ENCODE peak calls at places on chromosomes 4 and X, in nine cellular contexts. One of them, this sample, is unnamed.

GRCh38 chr4:168791376-168791775 is 218.7 kb downstream of the CBR4 start:
- DNase-seq in IMR-90: no peak
- DNase-seq in MM.1S: no peak
- DNase-seq in keratinocyte: no peak
- DNase-seq in neuronal stem cell: no peak
- DNase-seq in trophoblast cell: no peak
- DNase-seq in Karpas-422: no peak
- DNase-seq in neural progenitor cell: no peak
- DNase-seq in H9: no peak
- DNase-seq in this sample: no peak

GRCh38 chrX:80431502-80431832 is 11.2 kb downstream of the TENT5D start:
- DNase-seq in IMR-90: no peak
- DNase-seq in MM.1S: no peak
- DNase-seq in keratinocyte: no peak
- DNase-seq in neuronal stem cell: no peak
- DNase-seq in trophoblast cell: no peak
- DNase-seq in Karpas-422: no peak
- DNase-seq in neural progenitor cell: no peak
- DNase-seq in H9: no peak
- DNase-seq in this sample: no peak

GRCh38 chrX:65451663-65452062 is 82.9 kb downstream of the LAS1L start:
- DNase-seq in IMR-90: peak
- DNase-seq in MM.1S: peak
- DNase-seq in keratinocyte: no peak
- DNase-seq in neuronal stem cell: no peak
- DNase-seq in trophoblast cell: peak
- DNase-seq in Karpas-422: peak
- DNase-seq in neural progenitor cell: peak
- DNase-seq in H9: no peak
- DNase-seq in this sample: peak

GRCh38 chrX:22634081-22634480 is 361.4 kb downstream of the CBLL2 start:
- DNase-seq in IMR-90: peak
- DNase-seq in MM.1S: no peak
- DNase-seq in keratinocyte: no peak
- DNase-seq in neuronal stem cell: no peak
- DNase-seq in trophoblast cell: no peak
- DNase-seq in Karpas-422: no peak
- DNase-seq in neural progenitor cell: no peak
- DNase-seq in H9: no peak
- DNase-seq in this sample: peak

GRCh38 chrX:66684196-66684595 is 45.3 kb upstream of the EDA2R start:
- DNase-seq in IMR-90: no peak
- DNase-seq in MM.1S: no peak
- DNase-seq in keratinocyte: no peak
- DNase-seq in neuronal stem cell: no peak
- DNase-seq in trophoblast cell: no peak
- DNase-seq in Karpas-422: no peak
- DNase-seq in neural progenitor cell: no peak
- DNase-seq in H9: no peak
- DNase-seq in this sample: peak

GRCh38 chr4:123088521-123088920 is 166.1 kb upstream of the NUDT6 start:
- DNase-seq in IMR-90: no peak
- DNase-seq in MM.1S: no peak
- DNase-seq in keratinocyte: no peak
- DNase-seq in neuronal stem cell: no peak
- DNase-seq in trophoblast cell: no peak
- DNase-seq in Karpas-422: no peak
- DNase-seq in neural progenitor cell: no peak
- DNase-seq in H9: no peak
- DNase-seq in this sample: no peak

GRCh38 chr4:151905197-151905596 is 144.4 kb upstream of the GATB start:
- DNase-seq in IMR-90: no peak
- DNase-seq in MM.1S: peak
- DNase-seq in keratinocyte: no peak
- DNase-seq in neuronal stem cell: no peak
- DNase-seq in trophoblast cell: no peak
- DNase-seq in Karpas-422: peak
- DNase-seq in neural progenitor cell: no peak
- DNase-seq in H9: no peak
- DNase-seq in this sample: no peak

GRCh38 chr4:22932326-22932725 is 239.6 kb downstream of the GBA3 start:
- DNase-seq in IMR-90: no peak
- DNase-seq in MM.1S: no peak
- DNase-seq in keratinocyte: no peak
- DNase-seq in neuronal stem cell: no peak
- DNase-seq in trophoblast cell: no peak
- DNase-seq in Karpas-422: no peak
- DNase-seq in neural progenitor cell: no peak
- DNase-seq in H9: no peak
- DNase-seq in this sample: no peak

GRCh38 chr4:139628184-139629012 is 37.2 kb upstream of the MGST2 start:
- DNase-seq in IMR-90: no peak
- DNase-seq in MM.1S: no peak
- DNase-seq in keratinocyte: no peak
- DNase-seq in neuronal stem cell: no peak
- DNase-seq in trophoblast cell: no peak
- DNase-seq in Karpas-422: no peak
- DNase-seq in neural progenitor cell: peak
- DNase-seq in H9: peak
- DNase-seq in this sample: no peak

GRCh38 chr4:84965558-84966381 is 720 bp downstream of the WDFY3 start:
- DNase-seq in IMR-90: peak
- DNase-seq in MM.1S: no peak
- DNase-seq in keratinocyte: no peak
- DNase-seq in neuronal stem cell: peak
- DNase-seq in trophoblast cell: peak
- DNase-seq in Karpas-422: no peak
- DNase-seq in neural progenitor cell: peak
- DNase-seq in H9: peak
- DNase-seq in this sample: peak

GRCh38 chr4:167688660-167689142 is 403.6 kb upstream of the ANXA10 start:
- DNase-seq in IMR-90: no peak
- DNase-seq in MM.1S: no peak
- DNase-seq in keratinocyte: no peak
- DNase-seq in neuronal stem cell: no peak
- DNase-seq in trophoblast cell: no peak
- DNase-seq in Karpas-422: no peak
- DNase-seq in neural progenitor cell: no peak
- DNase-seq in H9: no peak
- DNase-seq in this sample: no peak
- H3K9ac ChIP-seq in IMR-90: no peak
- H3K9ac ChIP-seq in MM.1S: no peak
- H3K9ac ChIP-seq in keratinocyte: no peak
- H3K9ac ChIP-seq in neuronal stem cell: no peak
- H3K9ac ChIP-seq in trophoblast cell: no peak
- H3K9ac ChIP-seq in Karpas-422: no peak
- H3K9ac ChIP-seq in neural progenitor cell: no peak
- H3K9ac ChIP-seq in H9: no peak
- H3K9ac ChIP-seq in this sample: no peak

GRCh38 chrX:18543738-18544137 is 118.3 kb downstream of the CDKL5 start:
- DNase-seq in IMR-90: no peak
- DNase-seq in MM.1S: no peak
- DNase-seq in keratinocyte: no peak
- DNase-seq in neuronal stem cell: no peak
- DNase-seq in trophoblast cell: no peak
- DNase-seq in Karpas-422: no peak
- DNase-seq in neural progenitor cell: no peak
- DNase-seq in H9: no peak
- DNase-seq in this sample: no peak

GRCh38 chrX:18542131-18542530 is 116.7 kb downstream of the CDKL5 start:
- DNase-seq in IMR-90: no peak
- DNase-seq in MM.1S: no peak
- DNase-seq in keratinocyte: no peak
- DNase-seq in neuronal stem cell: peak
- DNase-seq in trophoblast cell: no peak
- DNase-seq in Karpas-422: no peak
- DNase-seq in neural progenitor cell: peak
- DNase-seq in H9: no peak
- DNase-seq in this sample: no peak

GRCh38 chrX:18548996-18549395 is 122.9 kb downstream of the RS1 start:
- DNase-seq in IMR-90: no peak
- DNase-seq in MM.1S: no peak
- DNase-seq in keratinocyte: no peak
- DNase-seq in neuronal stem cell: no peak
- DNase-seq in trophoblast cell: no peak
- DNase-seq in Karpas-422: no peak
- DNase-seq in neural progenitor cell: no peak
- DNase-seq in H9: no peak
- DNase-seq in this sample: no peak

GRCh38 chrX:18542897-18543296 is 117.5 kb downstream of the CDKL5 start:
- DNase-seq in IMR-90: no peak
- DNase-seq in MM.1S: no peak
- DNase-seq in keratinocyte: no peak
- DNase-seq in neuronal stem cell: no peak
- DNase-seq in trophoblast cell: no peak
- DNase-seq in Karpas-422: no peak
- DNase-seq in neural progenitor cell: peak
- DNase-seq in H9: no peak
- DNase-seq in this sample: no peak

DNA sequence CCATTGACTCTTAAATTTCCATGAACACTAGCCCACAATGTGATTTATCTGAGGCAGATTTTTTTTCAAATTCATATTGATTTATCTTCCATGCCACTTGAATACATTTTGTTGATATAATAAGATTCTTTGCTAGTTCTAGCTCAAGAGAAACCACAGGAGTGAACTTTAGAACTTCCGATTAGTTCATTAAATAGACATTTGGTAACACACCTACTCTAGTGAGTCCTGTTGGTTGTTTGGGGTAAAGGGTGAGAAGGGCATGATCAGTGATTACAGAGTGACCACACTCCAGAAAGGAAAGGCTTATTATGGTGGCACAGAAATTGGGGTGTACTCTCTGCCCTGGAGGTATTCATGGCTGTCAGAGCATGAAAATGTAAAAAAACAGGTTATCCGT is 120.4 kb downstream of the CDKL5 start:
- DNase-seq in IMR-90: no peak
- DNase-seq in MM.1S: no peak
- DNase-seq in keratinocyte: no peak
- DNase-seq in neuronal stem cell: no peak
- DNase-seq in trophoblast cell: no peak
- DNase-seq in Karpas-422: no peak
- DNase-seq in neural progenitor cell: no peak
- DNase-seq in H9: no peak
- DNase-seq in this sample: no peak
- H3K9ac ChIP-seq in IMR-90: no peak
- H3K9ac ChIP-seq in MM.1S: no peak
- H3K9ac ChIP-seq in keratinocyte: no peak
- H3K9ac ChIP-seq in neuronal stem cell: no peak
- H3K9ac ChIP-seq in trophoblast cell: no peak
- H3K9ac ChIP-seq in Karpas-422: no peak
- H3K9ac ChIP-seq in neural progenitor cell: no peak
- H3K9ac ChIP-seq in H9: no peak
- H3K9ac ChIP-seq in this sample: no peak

GRCh38 chrX:20499763-20500162 is 233.1 kb upstream of the RPS6KA3 start:
- DNase-seq in IMR-90: no peak
- DNase-seq in MM.1S: no peak
- DNase-seq in keratinocyte: no peak
- DNase-seq in neuronal stem cell: no peak
- DNase-seq in trophoblast cell: no peak
- DNase-seq in Karpas-422: no peak
- DNase-seq in neural progenitor cell: no peak
- DNase-seq in H9: no peak
- DNase-seq in this sample: no peak

GRCh38 chrX:20500949-20501348 is 234.2 kb upstream of the RPS6KA3 start:
- DNase-seq in IMR-90: no peak
- DNase-seq in MM.1S: no peak
- DNase-seq in keratinocyte: no peak
- DNase-seq in neuronal stem cell: no peak
- DNase-seq in trophoblast cell: no peak
- DNase-seq in Karpas-422: no peak
- DNase-seq in neural progenitor cell: no peak
- DNase-seq in H9: no peak
- DNase-seq in this sample: no peak

GRCh38 chrX:20498851-20499635 is 232.3 kb upstream of the RPS6KA3 start:
- DNase-seq in IMR-90: peak
- DNase-seq in MM.1S: no peak
- DNase-seq in keratinocyte: no peak
- DNase-seq in neuronal stem cell: no peak
- DNase-seq in trophoblast cell: no peak
- DNase-seq in Karpas-422: no peak
- DNase-seq in neural progenitor cell: no peak
- DNase-seq in H9: no peak
- DNase-seq in this sample: no peak

DNA sequence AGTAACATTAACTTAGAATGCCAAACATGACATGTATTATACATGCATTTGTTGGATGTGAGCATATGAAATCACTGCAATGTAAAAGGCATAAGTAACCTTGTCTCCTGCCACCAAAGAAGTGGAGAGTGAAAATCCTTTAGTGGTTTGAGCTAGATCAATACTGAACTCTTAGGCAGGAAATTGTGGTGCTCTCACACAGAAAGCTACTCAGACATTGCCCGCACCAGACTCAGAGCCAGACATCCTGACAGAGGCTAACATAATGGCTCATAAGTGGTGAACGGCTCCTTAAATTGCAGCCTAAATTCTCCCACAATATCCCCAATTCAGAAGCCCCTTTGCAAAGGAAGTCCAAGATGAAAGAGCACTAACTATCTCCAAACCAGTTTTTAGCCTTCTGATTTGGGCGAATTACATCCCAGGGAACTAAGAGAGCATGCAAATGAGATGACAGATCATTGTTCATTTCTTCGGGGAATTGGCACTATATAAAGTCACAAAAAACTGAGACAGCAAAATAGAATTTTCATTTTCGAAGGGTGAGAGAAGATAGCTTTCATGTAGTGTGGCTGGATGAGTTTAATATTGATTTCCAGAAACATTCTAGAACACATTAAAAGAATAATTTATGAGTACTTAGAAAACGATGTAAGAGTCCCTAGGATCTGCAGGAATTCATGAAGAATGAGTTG is 233.6 kb upstream of the RPS6KA3 start:
- DNase-seq in IMR-90: no peak
- DNase-seq in MM.1S: peak
- DNase-seq in keratinocyte: no peak
- DNase-seq in neuronal stem cell: no peak
- DNase-seq in trophoblast cell: no peak
- DNase-seq in Karpas-422: no peak
- DNase-seq in neural progenitor cell: no peak
- DNase-seq in H9: no peak
- DNase-seq in this sample: no peak
- H3K9ac ChIP-seq in IMR-90: no peak
- H3K9ac ChIP-seq in MM.1S: no peak
- H3K9ac ChIP-seq in keratinocyte: no peak
- H3K9ac ChIP-seq in neuronal stem cell: no peak
- H3K9ac ChIP-seq in trophoblast cell: no peak
- H3K9ac ChIP-seq in Karpas-422: no peak
- H3K9ac ChIP-seq in neural progenitor cell: no peak
- H3K9ac ChIP-seq in H9: no peak
- H3K9ac ChIP-seq in this sample: no peak

DNA sequence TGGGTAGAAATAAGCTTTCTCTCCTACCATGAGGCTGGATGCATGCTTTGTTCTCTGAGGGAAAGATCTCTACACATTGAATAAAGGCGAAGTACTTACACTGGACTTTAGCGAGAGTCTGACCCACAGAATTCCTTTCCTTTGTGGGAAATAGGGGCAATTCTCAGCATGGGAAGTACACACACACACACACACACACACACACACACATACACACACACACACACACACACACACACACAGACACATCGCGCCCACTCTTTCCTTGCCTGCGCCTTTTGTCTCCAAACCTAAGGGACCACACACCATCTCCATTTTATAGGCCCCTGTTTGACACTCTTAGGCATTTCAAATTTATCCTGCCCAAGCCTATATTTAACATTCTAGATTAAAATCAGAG is 83.8 kb downstream of the LUZP4 start:
- DNase-seq in IMR-90: no peak
- DNase-seq in MM.1S: no peak
- DNase-seq in keratinocyte: no peak
- DNase-seq in neuronal stem cell: peak
- DNase-seq in trophoblast cell: no peak
- DNase-seq in Karpas-422: no peak
- DNase-seq in neural progenitor cell: peak
- DNase-seq in H9: no peak
- DNase-seq in this sample: no peak
- H3K9ac ChIP-seq in IMR-90: no peak
- H3K9ac ChIP-seq in MM.1S: no peak
- H3K9ac ChIP-seq in keratinocyte: no peak
- H3K9ac ChIP-seq in neuronal stem cell: no peak
- H3K9ac ChIP-seq in trophoblast cell: no peak
- H3K9ac ChIP-seq in Karpas-422: no peak
- H3K9ac ChIP-seq in neural progenitor cell: no peak
- H3K9ac ChIP-seq in H9: no peak
- H3K9ac ChIP-seq in this sample: no peak

This sample was measured in adipocyte.